ENCODE peak calls at places on chromosomes 16 and 17, in ten cellular contexts. Y is astrocyte of the cerebellum, T is heart right ventricle, A is GM12865, F is GM23338, J is colonic mucosa, H is IMR-90, X is mucosa of descending colon, B is A549, K is PC-3. O is an unnamed sample.

GRCh38 chr16:27085182-27085581 is 18.5 kb downstream of the C16orf82 start:
- DNase-seq in Y (no peak), T (no peak), A (no peak), F (peak), J (no peak), H (no peak), X (no peak), B (no peak), K (no peak), O (no peak)

GRCh38 chr16:1903845-1904820 is 14.1 kb downstream of the HS3ST6 start:
- DNase-seq in Y (no peak), T (no peak), A (no peak), F (no peak), J (no peak), H (no peak), X (no peak), B (no peak), K (no peak), O (no peak)

GRCh38 chr17:17820457-17821158 is 16.2 kb downstream of the SREBF1 start:
- DNase-seq in Y (no peak), T (no peak), A (no peak), F (no peak), J (no peak), H (no peak), X (no peak), B (no peak), K (no peak), O (peak)

GRCh38 chr17:48427598-48427997 is 2.4 kb downstream of the SKAP1 start:
- DNase-seq in Y (no peak), T (no peak), A (peak), F (no peak), J (no peak), H (no peak), X (no peak), B (no peak), K (peak), O (no peak)

GRCh38 chr16:11630230-11631056 is 37.8 kb upstream of the SNN start:
- DNase-seq in Y (no peak), T (no peak), A (no peak), F (no peak), J (no peak), H (no peak), X (no peak), B (no peak), K (peak), O (no peak)

GRCh38 chr16:19392352-19392751 is 25.3 kb upstream of the TMC5 start:
- DNase-seq in Y (no peak), T (no peak), A (no peak), F (no peak), J (no peak), H (no peak), X (no peak), B (no peak), K (no peak), O (no peak)

GRCh38 chr17:7717756-7718350 is 309 bp downstream of the DNAH2 start:
- DNase-seq in Y (no peak), T (no peak), A (no peak), F (peak), J (no peak), H (no peak), X (no peak), B (no peak), K (no peak), O (no peak)

GRCh38 chr16:56617212-56618085 is 8.1 kb upstream of the MT1E start:
- DNase-seq in Y (no peak), T (peak), A (no peak), F (peak), J (peak), H (peak), X (peak), B (no peak), K (no peak), O (peak)

GRCh38 chr17:19239544-19239943 is 2.4 kb downstream of the EPN2 start:
- DNase-seq in Y (no peak), T (no peak), A (no peak), F (no peak), J (no peak), H (no peak), X (no peak), B (no peak), K (no peak), O (no peak)

GRCh38 chr16:4319454-4319853 is 3.6 kb downstream of the GLIS2 start:
- DNase-seq in Y (no peak), T (no peak), A (peak), F (no peak), J (peak), H (no peak), X (no peak), B (no peak), K (no peak), O (peak)

GRCh38 chr17:55624789-55625433 is 97.8 kb downstream of the TMEM100 start:
- DNase-seq in Y (no peak), T (no peak), A (peak), F (no peak), J (no peak), H (no peak), X (no peak), B (no peak), K (no peak), O (no peak)

GRCh38 chr17:2784864-2785263 is 11.4 kb upstream of the RAP1GAP2 start:
- DNase-seq in Y (no peak), T (no peak), A (no peak), F (no peak), J (no peak), H (no peak), X (no peak), B (no peak), K (no peak), O (no peak)

GRCh38 chr17:40782450-40782849 is at the start of gene KRT27:
- DNase-seq in Y (no peak), T (no peak), A (no peak), F (no peak), J (no peak), H (no peak), X (no peak), B (no peak), K (no peak), O (no peak)

GRCh38 chr17:33874617-33875060 is 380.4 kb upstream of the CCL2 start:
- DNase-seq in Y (no peak), T (no peak), A (no peak), F (peak), J (peak), H (no peak), X (no peak), B (no peak), K (no peak), O (no peak)

GRCh38 chr16:87389245-87389644 is 2.9 kb upstream of the MAP1LC3B start:
- DNase-seq in Y (no peak), T (no peak), A (no peak), F (no peak), J (no peak), H (no peak), X (no peak), B (no peak), K (no peak), O (no peak)

GRCh38 chr17:44235583-44235936 is 16.1 kb upstream of the UBTF start:
- DNase-seq in Y (no peak), T (no peak), A (no peak), F (no peak), J (no peak), H (peak), X (no peak), B (peak), K (peak), O (no peak)

GRCh38 chr16:75818491-75818890 is 92.2 kb upstream of the CPHXL start:
- DNase-seq in Y (no peak), T (no peak), A (no peak), F (no peak), J (no peak), H (no peak), X (no peak), B (no peak), K (no peak), O (no peak)

GRCh38 chr17:48576479-48577309 is 1.5 kb downstream of the HOXB4 start:
- DNase-seq in Y (no peak), T (no peak), A (no peak), F (no peak), J (no peak), H (peak), X (no peak), B (no peak), K (peak), O (no peak)

GRCh38 chr16:68458101-68458500 is 9.8 kb upstream of the SMPD3 start:
- DNase-seq in Y (no peak), T (no peak), A (no peak), F (no peak), J (no peak), H (no peak), X (no peak), B (no peak), K (no peak), O (no peak)

GRCh38 chr16:84024854-84025253 is 17.7 kb downstream of the SLC38A8 start:
- DNase-seq in Y (peak), T (no peak), A (no peak), F (no peak), J (no peak), H (peak), X (no peak), B (peak), K (peak), O (no peak)

GRCh38 chr17:17554266-17554665 is 37.2 kb downstream of the PEMT start:
- DNase-seq in Y (no peak), T (no peak), A (no peak), F (no peak), J (no peak), H (no peak), X (peak), B (no peak), K (no peak), O (no peak)

GRCh38 chr16:67260426-67261063 is 11.8 kb downstream of the SLC9A5 start:
- DNase-seq in Y (peak), T (no peak), A (peak), F (peak), J (peak), H (peak), X (no peak), B (peak), K (peak), O (no peak)

GRCh38 chr16:72901012-72901411 is 146.9 kb downstream of the ZFHX3 start:
- DNase-seq in Y (no peak), T (no peak), A (no peak), F (no peak), J (no peak), H (no peak), X (no peak), B (no peak), K (no peak), O (no peak)

GRCh38 chr17:1120596-1121441 is 59.0 kb downstream of the ABR start:
- DNase-seq in Y (no peak), T (no peak), A (no peak), F (no peak), J (no peak), H (no peak), X (no peak), B (no peak), K (no peak), O (no peak)

GRCh38 chr17:78347453-78347852 is 12.4 kb downstream of the SOCS3 start:
- DNase-seq in Y (no peak), T (no peak), A (no peak), F (no peak), J (no peak), H (no peak), X (no peak), B (no peak), K (no peak), O (peak)

GRCh38 chr16:26859086-26859485 is 207.6 kb upstream of the C16orf82 start:
- DNase-seq in Y (no peak), T (no peak), A (no peak), F (no peak), J (no peak), H (no peak), X (no peak), B (no peak), K (no peak), O (no peak)

GRCh38 chr17:61015966-61016365 is 338.3 kb downstream of the BCAS3 start:
- DNase-seq in Y (no peak), T (no peak), A (no peak), F (no peak), J (no peak), H (no peak), X (no peak), B (no peak), K (no peak), O (no peak)

GRCh38 chr17:34825102-34825501 is 136.2 kb downstream of the CCT6B start:
- DNase-seq in Y (no peak), T (no peak), A (no peak), F (no peak), J (no peak), H (no peak), X (no peak), B (no peak), K (no peak), O (no peak)

GRCh38 chr17:76781056-76781982 is 43.4 kb downstream of the MFSD11 start:
- DNase-seq in Y (no peak), T (no peak), A (peak), F (peak), J (peak), H (no peak), X (no peak), B (no peak), K (no peak), O (no peak)

GRCh38 chr16:66150691-66151090 is 215.8 kb upstream of the CDH5 start:
- DNase-seq in Y (peak), T (no peak), A (peak), F (no peak), J (no peak), H (peak), X (no peak), B (no peak), K (no peak), O (no peak)

GRCh38 chr17:31320231-31320630 is 1.2 kb downstream of the EVI2A start:
- DNase-seq in Y (no peak), T (no peak), A (peak), F (no peak), J (no peak), H (no peak), X (no peak), B (no peak), K (no peak), O (no peak)

GRCh38 chr16:76956801-76957200 is 234.2 kb upstream of the MON1B start:
- DNase-seq in Y (no peak), T (no peak), A (no peak), F (no peak), J (no peak), H (no peak), X (no peak), B (no peak), K (no peak), O (no peak)

GRCh38 chr17:7590743-7591142 is 849 bp upstream of the SOX15 start:
- DNase-seq in Y (no peak), T (no peak), A (no peak), F (peak), J (no peak), H (peak), X (no peak), B (peak), K (peak), O (no peak)

GRCh38 chr16:27363797-27364196 is 38.2 kb upstream of the IL21R start:
- DNase-seq in Y (no peak), T (no peak), A (no peak), F (no peak), J (peak), H (no peak), X (peak), B (peak), K (peak), O (peak)

GRCh38 chr16:15493416-15494181 is 59.2 kb downstream of the BMERB1 start:
- DNase-seq in Y (no peak), T (no peak), A (no peak), F (no peak), J (no peak), H (peak), X (no peak), B (no peak), K (no peak), O (no peak)

GRCh38 chr17:81295031-81295677 is at the start of gene SLC38A10:
- DNase-seq in Y (peak), T (peak), A (peak), F (peak), J (peak), H (peak), X (peak), B (peak), K (peak), O (peak)
- TF ChIP-seq CTCF in Y (no peak), T (no peak), A (peak), F (no peak), J (no peak), H (no peak), X (no peak), B (no peak), K (no peak), O (no peak)

GRCh38 chr17:64045176-64045575 is 24.7 kb upstream of the ICAM2 start:
- DNase-seq in Y (no peak), T (no peak), A (no peak), F (no peak), J (no peak), H (no peak), X (no peak), B (no peak), K (no peak), O (no peak)

GRCh38 chr17:64041912-64042311 is 21.5 kb upstream of the ICAM2 start:
- DNase-seq in Y (no peak), T (no peak), A (no peak), F (no peak), J (no peak), H (no peak), X (no peak), B (no peak), K (no peak), O (peak)

GRCh38 chr17:64040201-64040600 is 19.8 kb upstream of the ICAM2 start:
- DNase-seq in Y (no peak), T (no peak), A (no peak), F (no peak), J (peak), H (no peak), X (no peak), B (no peak), K (no peak), O (peak)

GRCh38 chr17:64039106-64039400 is 18.6 kb upstream of the ICAM2 start:
- DNase-seq in Y (no peak), T (no peak), A (no peak), F (no peak), J (no peak), H (no peak), X (no peak), B (no peak), K (no peak), O (no peak)

GRCh38 chr17:64042700-64043485 is 22.5 kb upstream of the ICAM2 start:
- DNase-seq in Y (no peak), T (no peak), A (no peak), F (no peak), J (no peak), H (no peak), X (no peak), B (no peak), K (no peak), O (no peak)
- TF ChIP-seq CTCF in Y (no peak), T (no peak), A (no peak), F (no peak), J (no peak), H (no peak), X (no peak), B (no peak), K (no peak), O (no peak)

GRCh38 chr16:23597003-23597756 is 1.1 kb upstream of the NDUFAB1 start:
- DNase-seq in Y (no peak), T (peak), A (peak), F (peak), J (no peak), H (no peak), X (no peak), B (peak), K (peak), O (peak)
- TF ChIP-seq CTCF in Y (no peak), T (no peak), A (peak), F (peak), J (no peak), H (no peak), X (no peak), B (peak), K (peak), O (no peak)

DNA sequence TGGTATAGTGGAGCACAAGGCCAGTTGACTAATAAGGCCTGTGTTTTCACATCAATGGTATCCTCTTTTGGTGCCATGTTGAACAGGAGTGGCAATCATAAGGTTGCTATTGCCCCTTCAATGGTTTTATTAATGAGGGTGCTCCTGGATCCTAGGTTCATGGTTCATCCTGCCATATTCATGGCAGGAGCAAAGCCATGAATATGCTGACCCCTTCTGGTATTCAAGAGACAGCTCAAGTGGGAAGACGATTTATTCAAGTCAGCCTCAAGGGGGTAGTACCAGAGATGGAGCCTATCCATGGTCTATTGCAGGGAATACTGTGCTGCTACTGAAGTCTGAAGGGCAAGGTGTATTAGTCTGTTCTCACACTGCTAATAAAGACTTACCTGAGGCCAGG is 2.6 kb downstream of the ABCA9 start:
- DNase-seq in Y (no peak), T (no peak), A (no peak), F (peak), J (no peak), H (no peak), X (no peak), B (peak), K (no peak), O (no peak)
- TF ChIP-seq CTCF in Y (no peak), T (no peak), A (no peak), F (peak), J (peak), H (peak), X (no peak), B (no peak), K (peak), O (peak)

DNA sequence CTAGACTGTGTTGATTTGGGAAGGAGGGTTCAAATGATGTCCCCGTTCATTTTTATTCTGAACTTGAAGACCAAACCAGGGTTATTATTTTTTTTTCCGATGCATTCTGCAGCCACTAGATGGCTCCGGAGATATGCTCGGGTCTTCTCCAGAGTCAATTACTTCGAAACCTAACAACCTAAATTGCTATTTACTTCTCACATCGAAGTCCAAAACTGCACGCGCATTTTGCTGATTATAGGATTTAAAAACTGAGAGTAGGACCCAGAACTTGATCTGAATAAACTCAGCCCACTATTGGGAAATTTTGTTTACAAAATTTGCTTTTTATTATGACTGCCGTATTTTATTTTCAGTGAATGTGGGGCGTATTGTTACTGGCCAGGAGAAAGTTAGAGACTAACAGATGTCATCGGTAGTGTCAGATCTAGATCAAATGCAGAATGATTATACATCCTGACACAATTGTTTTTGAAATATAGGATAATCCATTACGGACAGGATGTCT is 263.8 kb downstream of the HS3ST3A1 start:
- DNase-seq in Y (peak), T (peak), A (peak), F (peak), J (peak), H (peak), X (no peak), B (peak), K (peak), O (no peak)
- TF ChIP-seq CTCF in Y (peak), T (peak), A (peak), F (peak), J (peak), H (peak), X (peak), B (peak), K (peak), O (peak)

O was measured in pancreas.